ENCODE peak calls at places on chromosomes 1 and 21, in five cellular contexts. One of them, this sample, is unnamed.

GRCh38 chr1:75317976-75318375 is 183.8 kb downstream of the LHX8 start:
- DNase-seq in A549: no peak
- DNase-seq in H1: no peak
- DNase-seq in testis: no peak
- DNase-seq in prostate gland: no peak
- DNase-seq in this sample: no peak

GRCh38 chr1:27887215-27888035 is 15.1 kb downstream of the THEMIS2 start:
- DNase-seq in testis: no peak
- DNase-seq in prostate gland: no peak
- DNase-seq in A549: no peak
- DNase-seq in H1: no peak
- DNase-seq in this sample: no peak

GRCh38 chr1:87398644-87399043 is 70.0 kb downstream of the LMO4 start:
- DNase-seq in H1: no peak
- DNase-seq in A549: no peak
- DNase-seq in testis: no peak
- DNase-seq in prostate gland: no peak
- DNase-seq in this sample: peak; percentile 76

GRCh38 chr1:15371610-15372539 is 37.8 kb upstream of the EFHD2 start:
- DNase-seq in H1: no peak
- DNase-seq in testis: peak; percentile 45
- DNase-seq in A549: no peak
- DNase-seq in prostate gland: no peak
- DNase-seq in this sample: no peak

GRCh38 chr21:38850277-38850951 is 44.7 kb downstream of the ETS2 start:
- DNase-seq in testis: no peak
- DNase-seq in A549: no peak
- DNase-seq in H1: no peak
- DNase-seq in prostate gland: no peak
- DNase-seq in this sample: peak; percentile 26

GRCh38 chr1:243748706-243749283 is 101.2 kb downstream of the AKT3 start:
- DNase-seq in testis: peak; percentile 35
- DNase-seq in prostate gland: peak; percentile 61
- DNase-seq in H1: no peak
- DNase-seq in A549: peak; percentile 80
- DNase-seq in this sample: peak; percentile 67

GRCh38 chr1:7664147-7664892 is 106.8 kb upstream of the VAMP3 start:
- DNase-seq in H1: no peak
- DNase-seq in A549: no peak
- DNase-seq in prostate gland: no peak
- DNase-seq in testis: no peak
- DNase-seq in this sample: no peak

GRCh38 chr1:83500987-83501591 is 497.8 kb downstream of the TTLL7 start:
- DNase-seq in prostate gland: no peak
- DNase-seq in H1: no peak
- DNase-seq in testis: no peak
- DNase-seq in A549: no peak
- DNase-seq in this sample: no peak

GRCh38 chr1:228143480-228144212 is 3.6 kb downstream of the GUK1 start:
- DNase-seq in prostate gland: no peak
- DNase-seq in testis: no peak
- DNase-seq in H1: no peak
- DNase-seq in A549: no peak
- DNase-seq in this sample: no peak

GRCh38 chr1:17630048-17630830 is 90.7 kb downstream of the ARHGEF10L start:
- DNase-seq in testis: peak; percentile 30
- DNase-seq in H1: no peak
- DNase-seq in A549: no peak
- DNase-seq in prostate gland: no peak
- DNase-seq in this sample: no peak

GRCh38 chr21:43864806-43865470 is at the start of gene AGPAT3:
- DNase-seq in prostate gland: no peak
- DNase-seq in testis: peak; percentile 26
- DNase-seq in H1: no peak
- DNase-seq in A549: no peak
- DNase-seq in this sample: peak; percentile 63

GRCh38 chr1:22317231-22317919 is 134.3 kb upstream of the ZBTB40 start:
- DNase-seq in H1: no peak
- DNase-seq in prostate gland: no peak
- DNase-seq in A549: peak; percentile 25
- DNase-seq in testis: no peak
- DNase-seq in this sample: no peak

GRCh38 chr1:156086256-156086662 is 4.0 kb upstream of the MEX3A start:
- DNase-seq in testis: peak; percentile 46
- DNase-seq in prostate gland: no peak
- DNase-seq in A549: peak; percentile 67
- DNase-seq in H1: no peak
- DNase-seq in this sample: no peak

GRCh38 chr1:231037585-231038517 is 2.2 kb downstream of the FAM89A start:
- DNase-seq in testis: no peak
- DNase-seq in prostate gland: no peak
- DNase-seq in A549: no peak
- DNase-seq in H1: no peak
- DNase-seq in this sample: peak; percentile 36

GRCh38 chr1:32413507-32414185 is 19.4 kb upstream of the BSDC1 start:
- DNase-seq in A549: peak; percentile 67
- DNase-seq in testis: peak; percentile 87
- DNase-seq in H1: no peak
- DNase-seq in prostate gland: peak; percentile 55
- DNase-seq in this sample: peak; percentile 82

GRCh38 chr1:229224308-229224707 is 46.6 kb upstream of the RAB4A start:
- DNase-seq in prostate gland: no peak
- DNase-seq in A549: no peak
- DNase-seq in H1: no peak
- DNase-seq in testis: no peak
- DNase-seq in this sample: no peak

GRCh38 chr21:35323947-35324346 is 274.8 kb upstream of the RUNX1 start:
- DNase-seq in H1: no peak
- DNase-seq in prostate gland: no peak
- DNase-seq in testis: peak; percentile 70
- DNase-seq in A549: no peak
- DNase-seq in this sample: no peak

GRCh38 chr1:83632906-83633305 is 366.0 kb downstream of the TTLL7 start:
- DNase-seq in prostate gland: no peak
- DNase-seq in testis: no peak
- DNase-seq in H1: no peak
- DNase-seq in A549: no peak
- DNase-seq in this sample: no peak

GRCh38 chr1:36157115-36157903 is 1.3 kb downstream of the MAP7D1 start:
- DNase-seq in testis: no peak
- DNase-seq in H1: no peak
- DNase-seq in prostate gland: no peak
- DNase-seq in A549: no peak
- DNase-seq in this sample: no peak

GRCh38 chr1:215669806-215670485 is 102.8 kb downstream of the KCTD3 start:
- DNase-seq in testis: no peak
- DNase-seq in prostate gland: no peak
- DNase-seq in A549: no peak
- DNase-seq in H1: no peak
- DNase-seq in this sample: no peak

GRCh38 chr1:203158967-203159665 is 16.5 kb downstream of the MYBPH start:
- DNase-seq in prostate gland: no peak
- DNase-seq in H1: no peak
- DNase-seq in testis: no peak
- DNase-seq in A549: no peak
- DNase-seq in this sample: no peak

GRCh38 chr1:206963119-206963712 is 7.0 kb downstream of the FCAMR start:
- DNase-seq in testis: no peak
- DNase-seq in A549: no peak
- DNase-seq in prostate gland: no peak
- DNase-seq in H1: no peak
- DNase-seq in this sample: no peak

GRCh38 chr1:19028546-19029129 is 72.2 kb upstream of the IFFO2 start:
- DNase-seq in H1: no peak
- DNase-seq in A549: no peak
- DNase-seq in prostate gland: no peak
- DNase-seq in testis: no peak
- DNase-seq in this sample: no peak

GRCh38 chr1:157878059-157878458 is 36.5 kb upstream of the CD5L start:
- DNase-seq in H1: peak; percentile 10
- DNase-seq in testis: no peak
- DNase-seq in A549: peak; percentile 68
- DNase-seq in prostate gland: no peak
- DNase-seq in this sample: no peak

DNA sequence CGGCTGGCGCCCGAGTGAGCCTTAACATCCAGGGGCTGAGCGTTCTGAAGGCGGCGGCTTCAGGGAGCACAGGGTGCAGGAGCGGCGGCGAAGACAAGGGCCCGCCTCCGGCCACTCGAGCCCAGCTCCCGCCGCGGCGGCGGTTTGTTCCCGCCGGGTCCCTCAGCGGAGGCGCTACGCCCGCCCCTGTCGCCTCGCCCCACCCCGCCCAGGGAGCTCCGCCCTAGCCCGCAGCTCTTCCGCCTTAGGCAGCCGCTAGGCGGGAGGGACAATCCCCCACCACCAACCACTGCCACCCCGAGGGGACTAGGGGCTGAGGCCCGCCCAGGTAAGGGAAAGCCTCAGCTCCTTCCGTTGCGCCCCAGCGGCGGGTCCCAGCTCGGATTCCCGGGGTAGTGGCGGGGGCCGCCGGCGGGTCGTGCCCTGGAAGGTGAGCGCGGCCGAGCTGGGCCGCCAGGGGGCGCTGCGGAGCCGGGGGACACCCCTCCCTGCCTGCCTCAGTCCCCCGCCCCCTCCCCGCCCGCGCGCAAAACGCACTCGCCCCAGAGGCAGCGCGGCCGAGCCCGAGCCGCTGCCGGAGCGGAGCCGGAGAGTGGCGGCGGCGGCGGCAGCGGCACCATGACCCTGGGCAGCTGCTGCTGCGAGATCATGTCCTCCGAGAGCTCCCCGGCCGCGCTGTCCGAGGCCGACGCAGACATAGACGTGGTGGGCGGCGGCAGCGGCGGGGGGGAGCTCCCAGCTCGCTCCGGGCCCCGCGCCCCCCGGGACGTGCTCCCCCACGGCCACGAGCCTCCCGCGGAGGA is at the start of gene FOXD2:
- DNase-seq in A549: peak; percentile 84
- DNase-seq in testis: peak; percentile 85
- DNase-seq in H1: peak; percentile 61
- DNase-seq in prostate gland: peak; percentile 66
- DNase-seq in this sample: peak; percentile 93
- TF ChIP-seq POLR2A in A549: peak; percentile 58
- TF ChIP-seq POLR2A in testis: no peak
- TF ChIP-seq POLR2A in H1: no peak
- TF ChIP-seq POLR2A in prostate gland: peak; percentile 19
- TF ChIP-seq POLR2A in this sample: peak; percentile 44

GRCh38 chr1:234958066-234958701 is 170.5 kb downstream of the TOMM20 start:
- DNase-seq in prostate gland: no peak
- DNase-seq in A549: peak; percentile 77
- DNase-seq in testis: no peak
- DNase-seq in H1: no peak
- DNase-seq in this sample: no peak
- TF ChIP-seq POLR2A in prostate gland: no peak
- TF ChIP-seq POLR2A in A549: no peak
- TF ChIP-seq POLR2A in testis: no peak
- TF ChIP-seq POLR2A in H1: no peak
- TF ChIP-seq POLR2A in this sample: no peak

DNA sequence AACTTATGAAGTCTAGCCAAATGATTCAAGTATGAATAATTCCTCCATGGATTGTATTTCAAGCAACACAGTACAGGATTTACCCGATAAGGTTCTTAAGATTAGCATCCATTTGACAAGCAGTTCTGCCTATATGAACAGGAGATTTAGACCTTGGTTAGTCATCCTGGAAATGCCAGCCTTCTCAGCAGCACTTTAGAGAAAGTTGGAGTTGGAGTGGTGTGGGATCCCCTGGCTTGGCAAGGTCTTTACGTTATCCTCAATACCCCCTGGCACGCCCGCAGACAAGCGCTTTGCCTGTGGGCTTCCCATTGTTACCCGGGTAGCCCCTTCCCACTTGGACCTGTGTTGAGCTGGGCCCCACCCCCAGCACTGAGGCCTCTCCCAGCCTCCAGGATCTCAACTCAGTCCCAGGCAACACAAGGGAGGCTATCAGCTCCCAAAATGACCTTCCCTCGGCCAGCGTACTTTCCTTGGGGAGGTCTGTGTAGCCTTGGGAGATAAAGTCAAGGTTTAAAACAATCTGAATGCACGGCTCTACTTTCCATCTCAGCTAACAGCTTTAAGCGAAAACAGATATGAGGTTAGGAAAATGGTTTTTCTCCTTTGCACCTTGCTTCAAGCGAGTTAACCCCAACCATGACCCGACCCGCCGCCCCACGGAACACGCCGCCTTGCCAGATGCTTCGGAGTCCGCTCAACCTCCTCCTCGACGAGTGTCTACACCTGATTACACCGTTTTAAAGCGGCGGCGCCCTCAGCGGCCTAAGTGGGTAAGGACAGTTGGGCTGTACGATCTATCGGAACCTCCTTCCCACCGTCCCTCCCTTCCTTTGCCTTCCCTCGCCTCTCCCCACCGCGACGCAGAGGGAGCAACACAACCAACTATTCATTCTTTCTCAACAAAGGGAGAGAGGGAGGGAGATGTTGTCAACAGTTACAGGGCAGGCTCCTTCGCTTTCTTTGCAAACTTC is 1.2 kb downstream of the BCAR3 start:
- DNase-seq in prostate gland: peak; percentile 90
- DNase-seq in H1: peak; percentile 50
- DNase-seq in testis: peak; percentile 94
- DNase-seq in A549: peak; percentile 90
- DNase-seq in this sample: peak; percentile 74
- TF ChIP-seq POLR2A in prostate gland: peak; percentile 78
- TF ChIP-seq POLR2A in H1: no peak
- TF ChIP-seq POLR2A in testis: no peak
- TF ChIP-seq POLR2A in A549: peak; percentile 31
- TF ChIP-seq POLR2A in this sample: no peak

DNA sequence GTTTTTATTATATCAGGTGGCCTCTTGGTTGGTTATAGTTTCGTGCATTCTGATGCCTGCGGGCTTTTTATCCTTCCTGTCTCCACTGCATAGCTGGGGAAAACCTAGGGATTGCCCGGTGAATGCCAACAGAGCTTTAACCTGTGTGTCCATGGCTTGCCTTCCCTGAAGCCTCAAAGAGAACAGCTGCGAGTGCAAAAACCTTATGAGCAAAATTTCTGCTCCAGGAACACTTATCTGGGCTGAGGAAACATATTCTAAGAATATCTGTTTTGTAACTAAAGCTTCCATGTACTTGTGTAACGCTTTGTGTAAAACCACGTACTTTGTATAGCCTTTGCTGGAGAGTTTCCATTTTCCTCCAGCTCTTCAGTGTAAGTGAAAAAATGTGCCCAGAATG is 7.2 kb downstream of the CNST start:
- DNase-seq in prostate gland: no peak
- DNase-seq in H1: no peak
- DNase-seq in testis: no peak
- DNase-seq in A549: no peak
- DNase-seq in this sample: no peak
- TF ChIP-seq POLR2A in prostate gland: no peak
- TF ChIP-seq POLR2A in H1: no peak
- TF ChIP-seq POLR2A in testis: no peak
- TF ChIP-seq POLR2A in A549: no peak
- TF ChIP-seq POLR2A in this sample: no peak

This sample was measured in erythroblast.